ENCODE peak calls at places on chromosomes 1 and 21, in five cellular contexts. M is cardiac muscle cell, E is brain microvascular endothelial cell, L is prostate gland, T is mammary epithelial cell. O is an unnamed sample.

GRCh38 chr21:46219591-46220239 is 8.9 kb downstream of the LSS start:
- DNase-seq in M (no peak), E (no peak), L (no peak), T (no peak), O (no peak)

GRCh38 chr1:92826792-92827191 is 5.0 kb upstream of the RPL5 start:
- DNase-seq in M (no peak), E (no peak), L (no peak), T (no peak), O (no peak)

GRCh38 chr1:61077676-61078521 is 4.5 kb upstream of the NFIA start:
- DNase-seq in M (peak), E (peak), L (peak), T (peak), O (no peak)

GRCh38 chr1:46983825-46984586 is 39.5 kb upstream of the CYP4X1 start:
- DNase-seq in M (no peak), E (no peak), L (no peak), T (no peak), O (no peak)

GRCh38 chr1:172109357-172109756 is 268.1 kb downstream of the DNM3 start:
- DNase-seq in M (peak), E (no peak), L (no peak), T (no peak), O (no peak)

GRCh38 chr1:63155437-63155836 is 166.9 kb upstream of the FOXD3 start:
- DNase-seq in M (no peak), E (no peak), L (no peak), T (no peak), O (no peak)

GRCh38 chr1:103496014-103496635 is 29.4 kb upstream of the RNPC3 start:
- DNase-seq in M (peak), E (no peak), L (no peak), T (peak), O (no peak)

GRCh38 chr21:43270800-43271261 is 102.0 kb downstream of the CRYAA start:
- DNase-seq in M (peak), E (no peak), L (no peak), T (no peak), O (no peak)

GRCh38 chr1:6545276-6545934 is 8.9 kb downstream of the NOL9 start:
- DNase-seq in M (no peak), E (peak), L (no peak), T (peak), O (no peak)

GRCh38 chr1:109398343-109399225 is 866 bp upstream of the SORT1 start:
- DNase-seq in M (no peak), E (no peak), L (no peak), T (peak), O (no peak)

GRCh38 chr1:230048322-230048721 is 18.7 kb upstream of the GALNT2 start:
- DNase-seq in M (peak), E (no peak), L (no peak), T (no peak), O (no peak)

GRCh38 chr1:97603776-97604175 is 317.1 kb downstream of the DPYD start:
- DNase-seq in M (peak), E (no peak), L (no peak), T (no peak), O (no peak)

GRCh38 chr1:219518168-219518905 is 94.6 kb downstream of the ZC3H11B start:
- DNase-seq in M (peak), E (peak), L (no peak), T (peak), O (no peak)

GRCh38 chr1:71572038-71572437 is 491.2 kb upstream of the ZRANB2 start:
- DNase-seq in M (no peak), E (no peak), L (no peak), T (no peak), O (no peak)

GRCh38 chr1:82491301-82491986 is 690.7 kb downstream of the ADGRL2 start:
- DNase-seq in M (no peak), E (no peak), L (no peak), T (peak), O (no peak)

GRCh38 chr1:218421531-218421930 is 76.4 kb downstream of the TGFB2 start:
- DNase-seq in M (no peak), E (no peak), L (no peak), T (peak), O (no peak)

GRCh38 chr1:213982814-213983588 is 4.8 kb upstream of the PROX1 start:
- DNase-seq in M (no peak), E (no peak), L (no peak), T (no peak), O (no peak)

GRCh38 chr1:32881871-32882850 is 4.1 kb upstream of the HPCA start:
- DNase-seq in M (no peak), E (no peak), L (no peak), T (no peak), O (no peak)

GRCh38 chr1:189149547-189150375 is 1327.9 kb downstream of the BRINP3 start:
- DNase-seq in M (no peak), E (no peak), L (no peak), T (no peak), O (no peak)

GRCh38 chr1:64539808-64540207 is 69.9 kb downstream of the CACHD1 start:
- DNase-seq in M (peak), E (peak), L (peak), T (no peak), O (no peak)

GRCh38 chr1:226736001-226736907 is 2.8 kb downstream of the ITPKB start:
- DNase-seq in M (peak), E (no peak), L (no peak), T (no peak), O (no peak)

GRCh38 chr1:43441166-43441893 is 12.4 kb downstream of the HYI start:
- DNase-seq in M (no peak), E (no peak), L (no peak), T (no peak), O (no peak)

GRCh38 chr1:177256153-177256814 is 85.5 kb downstream of the BRINP2 start:
- DNase-seq in M (peak), E (peak), L (peak), T (peak), O (no peak)

GRCh38 chr1:1603671-1604373 is 3.9 kb upstream of the FNDC10 start:
- DNase-seq in M (no peak), E (no peak), L (no peak), T (no peak), O (no peak)

DNA sequence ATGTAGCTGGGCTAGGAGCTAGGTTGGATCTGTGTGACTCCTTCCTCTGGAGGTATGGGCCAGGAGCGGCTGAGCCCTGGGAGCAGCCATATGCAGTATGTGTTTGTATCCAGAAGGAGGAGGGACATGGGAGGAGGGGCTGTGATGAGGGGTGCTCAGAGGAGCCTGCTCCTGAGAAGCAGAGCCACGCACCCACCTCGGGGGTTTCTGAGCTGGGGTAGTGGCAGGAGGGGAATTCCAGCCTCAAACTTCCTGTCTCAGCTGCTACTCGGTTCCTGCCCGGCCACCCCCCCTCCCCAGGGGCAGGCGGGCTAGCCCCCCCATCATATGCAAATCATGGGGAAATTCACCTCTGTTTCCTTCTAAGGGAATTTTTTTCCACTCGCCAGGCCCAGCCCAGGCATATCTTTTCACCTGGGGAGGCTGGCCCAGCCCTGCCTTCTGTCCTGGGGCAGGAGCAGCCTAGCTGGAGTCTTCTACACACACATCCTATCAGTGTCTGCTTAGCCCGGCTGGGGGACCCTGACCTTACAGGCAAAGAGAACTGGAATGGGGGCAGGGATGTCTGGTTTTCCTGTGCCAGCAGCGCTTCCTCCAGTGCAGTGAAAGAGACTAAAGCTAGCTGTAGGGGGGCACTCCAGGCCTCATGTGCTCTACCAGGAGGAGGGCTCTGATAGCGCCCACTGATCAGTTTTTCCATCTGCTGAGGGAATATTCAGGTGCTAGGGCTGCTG is 3.0 kb downstream of the ZC3H12A start:
- DNase-seq in M (peak), E (peak), L (no peak), T (peak), O (no peak)
- H3K4me3 ChIP-seq in M (no peak), E (peak), L (peak), T (peak), O (peak)

GRCh38 chr1:173876732-173877131 is 8.6 kb downstream of the ZBTB37 start:
- DNase-seq in M (no peak), E (no peak), L (no peak), T (no peak), O (no peak)
- H3K27ac ChIP-seq in M (no peak), E (no peak), L (no peak), T (no peak), O (no peak)

GRCh38 chr1:156808186-156809030 is 8.2 kb downstream of the SH2D2A start:
- DNase-seq in M (no peak), E (no peak), L (no peak), T (no peak), O (no peak)

GRCh38 chr1:156809281-156809680 is 7.4 kb downstream of the SH2D2A start:
- DNase-seq in M (no peak), E (no peak), L (no peak), T (no peak), O (no peak)

GRCh38 chr1:156811171-156811570 is 5.5 kb downstream of the SH2D2A start:
- DNase-seq in M (peak), E (no peak), L (no peak), T (no peak), O (no peak)

GRCh38 chr1:156807627-156808026 is 9.0 kb downstream of the SH2D2A start:
- DNase-seq in M (no peak), E (no peak), L (no peak), T (no peak), O (no peak)

DNA sequence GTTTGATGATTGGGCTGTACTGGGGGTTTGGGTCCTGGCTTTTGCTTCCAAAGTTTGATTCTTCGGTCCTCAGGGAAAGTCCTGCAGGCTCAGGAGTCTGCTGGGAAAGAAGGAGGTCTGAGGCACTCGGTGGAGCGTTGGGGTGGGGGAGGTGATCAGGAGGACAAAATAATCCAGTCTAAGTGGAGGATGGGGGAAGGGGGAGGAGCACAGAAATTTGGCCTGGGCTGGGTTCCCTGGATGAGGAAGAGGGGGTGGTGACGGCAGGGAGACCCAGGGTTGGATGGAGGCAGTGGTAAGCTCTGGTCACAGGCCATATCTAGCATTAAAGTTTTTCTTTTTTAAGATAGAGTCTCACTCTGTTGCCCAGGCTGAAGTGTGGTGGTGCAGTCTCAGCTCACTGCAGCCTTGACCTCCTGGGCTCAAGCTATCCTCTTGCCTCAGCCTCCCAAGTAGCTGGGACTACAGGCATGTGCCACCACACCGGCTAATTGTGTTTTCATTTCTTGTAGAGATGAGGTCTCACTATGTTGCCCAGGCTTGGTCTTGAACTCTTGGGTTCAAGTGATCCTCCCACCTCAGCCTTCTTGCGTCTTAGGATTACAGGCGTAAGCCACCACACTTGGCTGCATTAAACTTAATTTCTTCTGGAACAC is 6.8 kb downstream of the SH2D2A start:
- DNase-seq in M (no peak), E (no peak), L (no peak), T (no peak), O (no peak)
- H3K4me3 ChIP-seq in M (no peak), E (no peak), L (no peak), T (no peak), O (no peak)

GRCh38 chr21:44929799-44930542 is 9.3 kb upstream of the ITGB2 start:
- DNase-seq in M (no peak), E (no peak), L (no peak), T (no peak), O (no peak)

GRCh38 chr21:44927587-44928461 is 7.1 kb upstream of the ITGB2 start:
- DNase-seq in M (peak), E (peak), L (no peak), T (peak), O (no peak)

GRCh38 chr21:44930543-44930981 is 9.3 kb upstream of the SLX9 start:
- DNase-seq in M (peak), E (no peak), L (no peak), T (no peak), O (no peak)

GRCh38 chr21:44931137-44931500 is 8.7 kb upstream of the SLX9 start:
- DNase-seq in M (peak), E (no peak), L (no peak), T (no peak), O (no peak)

GRCh38 chr21:44929242-44929798 is 8.6 kb upstream of the ITGB2 start:
- DNase-seq in M (no peak), E (no peak), L (no peak), T (no peak), O (no peak)
- H3K27ac ChIP-seq in M (no peak), E (no peak), L (no peak), T (no peak), O (no peak)

GRCh38 chr1:39412079-39412478 is 79.4 kb upstream of the BMP8A start:
- DNase-seq in M (no peak), E (no peak), L (no peak), T (no peak), O (no peak)
- H3K4me3 ChIP-seq in M (no peak), E (peak), L (no peak), T (peak), O (no peak)

GRCh38 chr1:203317429-203318228 is 12.3 kb downstream of the BTG2 start:
- DNase-seq in M (no peak), E (no peak), L (no peak), T (no peak), O (no peak)
- H3K27ac ChIP-seq in M (no peak), E (no peak), L (peak), T (no peak), O (peak)

GRCh38 chr1:235640580-235640979 is 9.0 kb downstream of the GNG4 start:
- DNase-seq in M (no peak), E (no peak), L (no peak), T (no peak), O (peak)

GRCh38 chr1:235644693-235645305 is 4.8 kb downstream of the GNG4 start:
- DNase-seq in M (no peak), E (no peak), L (no peak), T (no peak), O (no peak)

GRCh38 chr1:235643837-235644692 is 5.5 kb downstream of the GNG4 start:
- DNase-seq in M (no peak), E (no peak), L (no peak), T (no peak), O (no peak)

GRCh38 chr1:235642943-235643371 is 6.6 kb downstream of the GNG4 start:
- DNase-seq in M (no peak), E (no peak), L (no peak), T (no peak), O (no peak)

GRCh38 chr1:235642021-235642942 is 7.3 kb downstream of the GNG4 start:
- DNase-seq in M (peak), E (peak), L (peak), T (peak), O (no peak)
- H3K4me3 ChIP-seq in M (no peak), E (peak), L (no peak), T (no peak), O (no peak)

O was measured in vagina.